ENCODE peak calls at places on chromosomes 7 and 10, in four cellular contexts. B is HEK293T, V is NCI-H1694 treated with DMSO at 0.1 percent for 48 hours, N is NCI-H82. Z is an unnamed sample.

GRCh38 chr10:7679256-7679655 is 12.5 kb upstream of the ITIH5 start:
- DNase-seq in B (no peak), V (no peak), N (no peak), Z (no peak)

GRCh38 chr7:92723978-92724377 is 112.4 kb downstream of the CDK6 start:
- DNase-seq in B (no peak), V (no peak), N (no peak), Z (no peak)

GRCh38 chr10:93548376-93549071 is 17.9 kb upstream of the FFAR4 start:
- DNase-seq in B (no peak), V (no peak), N (no peak), Z (no peak)

GRCh38 chr7:141697211-141697871 is 4.6 kb downstream of the DENND11 start:
- DNase-seq in B (no peak), V (no peak), N (no peak), Z (peak)

GRCh38 chr7:70072220-70072619 is 473.9 kb downstream of the AUTS2 start:
- DNase-seq in B (no peak), V (peak), N (peak), Z (no peak)

GRCh38 chr10:14356921-14357320 is 26.2 kb upstream of the FRMD4A start:
- DNase-seq in B (no peak), V (no peak), N (no peak), Z (no peak)

GRCh38 chr7:21934824-21935223 is 10.9 kb downstream of the CDCA7L start:
- DNase-seq in B (no peak), V (no peak), N (no peak), Z (no peak)

GRCh38 chr10:34598972-34599371 is 216.1 kb downstream of the PARD3 start:
- DNase-seq in B (no peak), V (no peak), N (no peak), Z (no peak)